ENCODE peak calls at places on chromosomes 1 and 21, in eight cellular contexts. One of them, this sample, is unnamed. For H3K4me1, the result is how much of the 10 kb centered on the place peaks cover.

GRCh38 chr21:33419538-33420123 is 16.4 kb downstream of the IFNGR2 start:
- DNase-seq in mesenchymal stem cell: peak
- DNase-seq in IMR-90: peak
- DNase-seq in astrocyte: no peak
- DNase-seq in lower lobe of right lung: peak
- DNase-seq in OCI-LY7: no peak
- DNase-seq in upper lobe of right lung: no peak
- DNase-seq in adipocyte: peak
- DNase-seq in this sample: no peak

GRCh38 chr1:235500971-235501540 is 3.2 kb downstream of the B3GALNT2 start:
- DNase-seq in adipocyte: peak
- DNase-seq in OCI-LY7: peak
- DNase-seq in upper lobe of right lung: no peak
- DNase-seq in lower lobe of right lung: no peak
- DNase-seq in astrocyte: peak
- DNase-seq in IMR-90: peak
- DNase-seq in mesenchymal stem cell: peak
- DNase-seq in this sample: no peak

GRCh38 chr1:93255222-93256079 is 74.9 kb downstream of the CCDC18 start:
- DNase-seq in upper lobe of right lung: no peak
- DNase-seq in astrocyte: peak
- DNase-seq in lower lobe of right lung: no peak
- DNase-seq in OCI-LY7: no peak
- DNase-seq in adipocyte: peak
- DNase-seq in mesenchymal stem cell: peak
- DNase-seq in IMR-90: peak
- DNase-seq in this sample: no peak

GRCh38 chr1:228669401-228669695 is 65.9 kb upstream of the RHOU start:
- DNase-seq in IMR-90: no peak
- DNase-seq in mesenchymal stem cell: no peak
- DNase-seq in upper lobe of right lung: no peak
- DNase-seq in astrocyte: no peak
- DNase-seq in adipocyte: no peak
- DNase-seq in lower lobe of right lung: no peak
- DNase-seq in OCI-LY7: no peak
- DNase-seq in this sample: no peak

GRCh38 chr1:16374266-16374665 is 7.2 kb downstream of the SZRD1 start:
- DNase-seq in mesenchymal stem cell: peak
- DNase-seq in lower lobe of right lung: no peak
- DNase-seq in IMR-90: no peak
- DNase-seq in adipocyte: no peak
- DNase-seq in astrocyte: no peak
- DNase-seq in OCI-LY7: no peak
- DNase-seq in upper lobe of right lung: no peak
- DNase-seq in this sample: no peak

GRCh38 chr1:243725846-243726245 is 124.2 kb downstream of the AKT3 start:
- DNase-seq in mesenchymal stem cell: no peak
- DNase-seq in astrocyte: peak
- DNase-seq in adipocyte: no peak
- DNase-seq in IMR-90: no peak
- DNase-seq in lower lobe of right lung: no peak
- DNase-seq in upper lobe of right lung: no peak
- DNase-seq in OCI-LY7: no peak
- DNase-seq in this sample: no peak

GRCh38 chr21:46061950-46062349 is 36.0 kb upstream of the COL6A2 start:
- DNase-seq in IMR-90: no peak
- DNase-seq in mesenchymal stem cell: no peak
- DNase-seq in adipocyte: no peak
- DNase-seq in lower lobe of right lung: peak
- DNase-seq in astrocyte: no peak
- DNase-seq in OCI-LY7: no peak
- DNase-seq in upper lobe of right lung: no peak
- DNase-seq in this sample: no peak

GRCh38 chr21:42654179-42654912 is 925 bp downstream of the PDE9A start:
- DNase-seq in mesenchymal stem cell: peak
- DNase-seq in lower lobe of right lung: peak
- DNase-seq in upper lobe of right lung: peak
- DNase-seq in adipocyte: no peak
- DNase-seq in OCI-LY7: peak
- DNase-seq in IMR-90: no peak
- DNase-seq in astrocyte: no peak
- DNase-seq in this sample: no peak

GRCh38 chr1:44060830-44061267 is 29.6 kb upstream of the SLC6A9 start:
- DNase-seq in upper lobe of right lung: no peak
- DNase-seq in adipocyte: no peak
- DNase-seq in OCI-LY7: no peak
- DNase-seq in astrocyte: no peak
- DNase-seq in mesenchymal stem cell: no peak
- DNase-seq in IMR-90: no peak
- DNase-seq in lower lobe of right lung: no peak
- DNase-seq in this sample: no peak

GRCh38 chr21:37675202-37675801 is 241.0 kb downstream of the KCNJ6 start:
- DNase-seq in upper lobe of right lung: peak
- DNase-seq in OCI-LY7: peak
- DNase-seq in astrocyte: peak
- DNase-seq in lower lobe of right lung: peak
- DNase-seq in mesenchymal stem cell: peak
- DNase-seq in IMR-90: peak
- DNase-seq in adipocyte: peak
- DNase-seq in this sample: no peak

GRCh38 chr1:10788592-10789006 is 7.8 kb downstream of the CASZ1 start:
- DNase-seq in mesenchymal stem cell: peak
- DNase-seq in OCI-LY7: no peak
- DNase-seq in adipocyte: peak
- DNase-seq in lower lobe of right lung: peak
- DNase-seq in IMR-90: no peak
- DNase-seq in upper lobe of right lung: peak
- DNase-seq in astrocyte: no peak
- DNase-seq in this sample: no peak

GRCh38 chr1:202310071-202310725 is 31.5 kb downstream of the UBE2T start:
- DNase-seq in IMR-90: no peak
- DNase-seq in adipocyte: no peak
- DNase-seq in astrocyte: no peak
- DNase-seq in lower lobe of right lung: no peak
- DNase-seq in upper lobe of right lung: no peak
- DNase-seq in OCI-LY7: no peak
- DNase-seq in mesenchymal stem cell: no peak
- DNase-seq in this sample: no peak

GRCh38 chr1:153578490-153578889 is 12.8 kb upstream of the S100A2 start:
- DNase-seq in OCI-LY7: no peak
- DNase-seq in adipocyte: peak
- DNase-seq in IMR-90: peak
- DNase-seq in astrocyte: no peak
- DNase-seq in upper lobe of right lung: no peak
- DNase-seq in mesenchymal stem cell: peak
- DNase-seq in lower lobe of right lung: no peak
- DNase-seq in this sample: no peak

GRCh38 chr1:147722114-147722513 is 38.3 kb downstream of the GJA5 start:
- DNase-seq in OCI-LY7: no peak
- DNase-seq in adipocyte: no peak
- DNase-seq in IMR-90: no peak
- DNase-seq in mesenchymal stem cell: no peak
- DNase-seq in astrocyte: no peak
- DNase-seq in lower lobe of right lung: no peak
- DNase-seq in upper lobe of right lung: no peak
- DNase-seq in this sample: no peak

GRCh38 chr1:174399211-174399610 is 48.6 kb upstream of the GPR52 start:
- DNase-seq in mesenchymal stem cell: peak
- DNase-seq in OCI-LY7: no peak
- DNase-seq in astrocyte: peak
- DNase-seq in upper lobe of right lung: no peak
- DNase-seq in IMR-90: no peak
- DNase-seq in lower lobe of right lung: no peak
- DNase-seq in adipocyte: no peak
- DNase-seq in this sample: no peak

GRCh38 chr1:99619583-99619982 is 26.3 kb upstream of the PALMD start:
- DNase-seq in IMR-90: no peak
- DNase-seq in OCI-LY7: no peak
- DNase-seq in upper lobe of right lung: no peak
- DNase-seq in mesenchymal stem cell: no peak
- DNase-seq in lower lobe of right lung: no peak
- DNase-seq in astrocyte: no peak
- DNase-seq in adipocyte: no peak
- DNase-seq in this sample: no peak

GRCh38 chr1:169945171-169945570 is 51.5 kb upstream of the SCYL3 start:
- DNase-seq in astrocyte: no peak
- DNase-seq in OCI-LY7: no peak
- DNase-seq in adipocyte: no peak
- DNase-seq in upper lobe of right lung: no peak
- DNase-seq in lower lobe of right lung: no peak
- DNase-seq in IMR-90: no peak
- DNase-seq in mesenchymal stem cell: no peak
- DNase-seq in this sample: no peak

GRCh38 chr1:38815903-38816627 is 43.5 kb downstream of the RRAGC start:
- DNase-seq in IMR-90: no peak
- DNase-seq in mesenchymal stem cell: no peak
- DNase-seq in lower lobe of right lung: no peak
- DNase-seq in upper lobe of right lung: no peak
- DNase-seq in adipocyte: no peak
- DNase-seq in astrocyte: no peak
- DNase-seq in OCI-LY7: no peak
- DNase-seq in this sample: no peak

GRCh38 chr1:185681034-185681633 is 53.1 kb upstream of the HMCN1 start:
- DNase-seq in mesenchymal stem cell: peak
- DNase-seq in upper lobe of right lung: no peak
- DNase-seq in OCI-LY7: peak
- DNase-seq in astrocyte: peak
- DNase-seq in IMR-90: peak
- DNase-seq in lower lobe of right lung: no peak
- DNase-seq in adipocyte: peak
- DNase-seq in this sample: no peak

GRCh38 chr1:84171471-84171870 is 27.4 kb downstream of the PRKACB start:
- DNase-seq in mesenchymal stem cell: no peak
- DNase-seq in OCI-LY7: no peak
- DNase-seq in IMR-90: no peak
- DNase-seq in astrocyte: no peak
- DNase-seq in lower lobe of right lung: no peak
- DNase-seq in upper lobe of right lung: no peak
- DNase-seq in adipocyte: no peak
- DNase-seq in this sample: no peak
- H3K4me3 ChIP-seq in mesenchymal stem cell: no peak
- H3K4me3 ChIP-seq in OCI-LY7: no peak
- H3K4me3 ChIP-seq in IMR-90: no peak
- H3K4me3 ChIP-seq in astrocyte: no peak
- H3K4me3 ChIP-seq in lower lobe of right lung: no peak
- H3K4me3 ChIP-seq in upper lobe of right lung: no peak
- H3K4me3 ChIP-seq in adipocyte: no peak
- H3K4me3 ChIP-seq in this sample: no peak

DNA sequence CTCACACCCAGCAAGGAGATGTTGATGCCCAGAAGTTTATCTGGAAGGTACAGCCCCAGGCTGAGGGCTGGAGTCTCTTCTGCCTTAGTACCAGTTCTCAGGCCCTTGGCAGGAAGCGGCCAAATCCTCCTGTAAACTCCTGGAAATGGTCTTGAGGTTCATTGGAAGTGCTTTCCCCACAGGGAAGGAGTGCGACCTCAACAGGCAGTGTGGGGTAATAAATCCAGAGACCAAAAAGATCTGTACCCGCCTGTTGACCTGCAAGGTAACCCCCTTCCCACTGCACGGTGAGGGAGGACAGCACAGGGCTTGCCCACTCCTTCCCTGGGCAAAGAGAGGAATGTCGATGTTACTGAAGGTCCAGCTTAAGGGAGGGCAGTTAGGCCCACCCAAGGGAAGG is 4.5 kb downstream of the ATXN7L2 start:
- DNase-seq in mesenchymal stem cell: no peak
- DNase-seq in adipocyte: no peak
- DNase-seq in lower lobe of right lung: no peak
- DNase-seq in OCI-LY7: no peak
- DNase-seq in upper lobe of right lung: no peak
- DNase-seq in IMR-90: no peak
- DNase-seq in astrocyte: no peak
- DNase-seq in this sample: no peak
- H3K4me1 ChIP-seq in mesenchymal stem cell: under half
- H3K4me1 ChIP-seq in adipocyte: under half
- H3K4me1 ChIP-seq in lower lobe of right lung: under half
- H3K4me1 ChIP-seq in OCI-LY7: under half
- H3K4me1 ChIP-seq in upper lobe of right lung: under half
- H3K4me1 ChIP-seq in IMR-90: under half
- H3K4me1 ChIP-seq in astrocyte: under half
- H3K4me1 ChIP-seq in this sample: under half

DNA sequence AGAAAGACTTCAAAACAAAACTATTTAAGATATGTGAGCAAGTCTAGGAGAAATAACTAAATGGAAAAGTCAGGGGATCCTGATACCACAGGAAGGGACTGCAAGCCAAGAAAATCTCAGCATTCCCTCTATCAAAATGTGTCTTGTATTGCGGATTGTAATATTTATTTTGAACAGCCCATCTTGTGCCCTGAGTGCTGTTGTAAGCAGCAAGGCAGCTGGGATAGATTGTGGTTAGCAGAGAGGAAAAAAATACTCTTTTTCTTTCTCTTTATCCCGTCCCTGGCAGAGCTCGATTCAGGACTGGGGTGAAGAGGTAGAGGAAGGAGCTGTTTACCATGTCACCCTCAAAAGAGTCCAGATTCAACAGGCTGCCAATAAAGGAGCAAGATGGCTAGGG is 1.2 kb downstream of the RGL1 start:
- DNase-seq in lower lobe of right lung: no peak
- DNase-seq in adipocyte: peak
- DNase-seq in IMR-90: peak
- DNase-seq in upper lobe of right lung: no peak
- DNase-seq in astrocyte: peak
- DNase-seq in mesenchymal stem cell: peak
- DNase-seq in OCI-LY7: no peak
- DNase-seq in this sample: no peak
- H3K4me3 ChIP-seq in lower lobe of right lung: peak
- H3K4me3 ChIP-seq in adipocyte: peak
- H3K4me3 ChIP-seq in IMR-90: peak
- H3K4me3 ChIP-seq in upper lobe of right lung: peak
- H3K4me3 ChIP-seq in astrocyte: peak
- H3K4me3 ChIP-seq in mesenchymal stem cell: no peak
- H3K4me3 ChIP-seq in OCI-LY7: no peak
- H3K4me3 ChIP-seq in this sample: no peak

DNA sequence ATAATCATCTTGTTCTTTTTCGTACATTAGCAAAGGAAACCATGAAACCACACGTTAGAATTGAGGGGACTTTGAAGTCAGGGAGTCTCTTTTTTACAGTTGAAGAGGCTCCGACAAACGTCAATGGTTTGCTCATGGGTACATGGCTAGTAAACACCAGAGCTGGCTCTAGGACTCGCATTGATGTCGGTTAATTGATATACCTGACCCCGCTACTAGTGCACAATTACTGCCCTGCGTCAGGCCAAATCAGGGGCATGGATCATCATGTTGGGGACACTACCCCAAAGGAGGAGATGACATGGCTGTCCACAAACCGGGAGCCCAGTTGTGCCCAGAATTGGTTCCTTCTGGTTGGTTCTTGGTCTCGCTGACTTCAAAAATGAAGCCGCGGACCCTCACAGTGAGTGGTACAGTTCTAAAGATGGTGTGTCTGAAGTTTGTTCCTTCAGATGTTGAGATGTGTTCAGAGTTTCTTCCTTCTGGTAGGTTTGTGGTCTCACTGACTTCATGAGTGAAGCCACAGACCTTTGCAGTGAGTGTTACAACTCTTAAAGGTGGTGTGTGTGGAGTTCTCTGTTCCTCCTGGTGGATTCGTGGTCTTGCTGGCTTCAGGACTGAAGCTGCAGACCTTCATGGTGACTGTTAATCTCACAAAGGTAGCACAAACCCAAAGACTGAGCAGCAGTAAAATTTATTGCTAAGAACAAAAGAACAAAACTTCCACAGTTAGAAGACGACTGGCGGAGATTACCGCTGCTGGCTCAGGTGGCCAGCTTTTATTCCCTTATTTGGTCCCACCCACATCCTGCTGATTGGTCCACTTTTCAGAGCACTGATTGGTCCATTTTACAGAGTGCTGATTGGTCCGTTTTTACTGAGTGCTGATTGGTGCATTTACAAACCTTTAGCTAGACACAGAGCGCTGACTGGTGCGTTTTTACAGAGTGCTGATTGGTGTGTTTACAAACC is 126.9 kb upstream of the ERRFI1 start:
- DNase-seq in astrocyte: no peak
- DNase-seq in adipocyte: no peak
- DNase-seq in OCI-LY7: no peak
- DNase-seq in IMR-90: no peak
- DNase-seq in upper lobe of right lung: no peak
- DNase-seq in lower lobe of right lung: peak
- DNase-seq in mesenchymal stem cell: no peak
- DNase-seq in this sample: no peak
- H3K4me1 ChIP-seq in astrocyte: under half
- H3K4me1 ChIP-seq in adipocyte: under half
- H3K4me1 ChIP-seq in OCI-LY7: under half
- H3K4me1 ChIP-seq in IMR-90: under half
- H3K4me1 ChIP-seq in upper lobe of right lung: under half
- H3K4me1 ChIP-seq in lower lobe of right lung: under half
- H3K4me1 ChIP-seq in mesenchymal stem cell: under half
- H3K4me1 ChIP-seq in this sample: under half

This sample was measured in RWPE2.